ENCODE peak calls at places on chromosome 13, in ten cellular contexts. F is fibroblast of mammary gland, K is HCT116, Y is A549, Q is astrocyte of the spinal cord, E is left ventricle myocardium inferior, R is AG10803, A is BJ, V is psoas muscle, G is heart right ventricle. C is an unnamed sample.

GRCh38 chr13:114339779-114340534 is 25.7 kb downstream of the CHAMP1 start:
- DNase-seq in F (peak; percentile 56), K (peak; percentile 51), Y (peak; percentile 59), Q (peak; percentile 22), E (peak; percentile 18), R (peak; percentile 66), A (no peak), V (no peak), G (no peak), C (no peak)

GRCh38 chr13:20174656-20175405 is 14.0 kb upstream of the GJA3 start:
- DNase-seq in F (peak; percentile 98), K (peak; percentile 90), Y (peak; percentile 84), Q (peak; percentile 89), E (peak; percentile 42), R (peak; percentile 86), A (peak; percentile 76), V (peak; percentile 77), G (peak; percentile 44), C (no peak)

GRCh38 chr13:113941571-113942191 is 32.2 kb downstream of the C13orf46 start:
- DNase-seq in F (peak; percentile 73), K (no peak), Y (no peak), Q (peak; percentile 77), E (peak; percentile 11), R (peak; percentile 43), A (no peak), V (no peak), G (no peak), C (no peak)

GRCh38 chr13:73056054-73056962 is 2.5 kb upstream of the KLF5 start:
- DNase-seq in F (peak; percentile 80), K (peak; percentile 79), Y (peak; percentile 76), Q (peak; percentile 82), E (no peak), R (peak; percentile 82), A (no peak), V (no peak), G (no peak), C (peak; percentile 96)

GRCh38 chr13:105982219-105982618 is 553.2 kb downstream of the EFNB2 start:
- DNase-seq in F (no peak), K (no peak), Y (no peak), Q (no peak), E (no peak), R (no peak), A (no peak), V (no peak), G (no peak), C (no peak)

GRCh38 chr13:81770868-81771505 is 1430.1 kb upstream of the SPRY2 start:
- DNase-seq in F (no peak), K (no peak), Y (no peak), Q (no peak), E (no peak), R (no peak), A (no peak), V (no peak), G (no peak), C (peak; percentile 15)

GRCh38 chr13:42396901-42397670 is 125.1 kb downstream of the AKAP11 start:
- DNase-seq in F (peak; percentile 15), K (no peak), Y (no peak), Q (no peak), E (no peak), R (no peak), A (no peak), V (no peak), G (no peak), C (no peak)

GRCh38 chr13:52711277-52711676 is 28.3 kb downstream of the CNMD start:
- DNase-seq in F (no peak), K (no peak), Y (no peak), Q (no peak), E (no peak), R (no peak), A (no peak), V (no peak), G (no peak), C (no peak)

GRCh38 chr13:73194310-73194709 is 135.5 kb downstream of the KLF5 start:
- DNase-seq in F (no peak), K (no peak), Y (peak; percentile 36), Q (no peak), E (no peak), R (no peak), A (no peak), V (no peak), G (no peak), C (no peak)

GRCh38 chr13:98144501-98145350 is 1.8 kb downstream of the FARP1 start:
- DNase-seq in F (peak; percentile 49), K (peak; percentile 8), Y (peak; percentile 19), Q (peak; percentile 60), E (no peak), R (peak; percentile 69), A (peak; percentile 13), V (no peak), G (no peak), C (no peak)

GRCh38 chr13:50527612-50528509 is 315.6 kb downstream of the DLEU7 start:
- DNase-seq in F (no peak), K (no peak), Y (peak; percentile 4), Q (no peak), E (no peak), R (peak; percentile 52), A (no peak), V (no peak), G (no peak), C (no peak)

GRCh38 chr13:82747331-82747730 is 1134.9 kb downstream of the SLITRK1 start:
- DNase-seq in F (peak; percentile 5), K (no peak), Y (no peak), Q (no peak), E (no peak), R (peak; percentile 48), A (no peak), V (no peak), G (no peak), C (no peak)

GRCh38 chr13:114022876-114023275 is 49.0 kb upstream of the C13orf46 start:
- DNase-seq in F (no peak), K (no peak), Y (no peak), Q (no peak), E (no peak), R (no peak), A (peak; percentile 27), V (no peak), G (no peak), C (no peak)

GRCh38 chr13:28031220-28031903 is 42.9 kb upstream of the URAD start:
- DNase-seq in F (no peak), K (no peak), Y (no peak), Q (no peak), E (peak; percentile 23), R (no peak), A (no peak), V (no peak), G (peak; percentile 16), C (no peak)

GRCh38 chr13:30332516-30333165 is 25.3 kb upstream of the KATNAL1 start:
- DNase-seq in F (no peak), K (no peak), Y (no peak), Q (no peak), E (no peak), R (no peak), A (no peak), V (no peak), G (no peak), C (no peak)

GRCh38 chr13:111344471-111345191 is 24.2 kb downstream of the TEX29 start:
- DNase-seq in F (peak; percentile 27), K (no peak), Y (peak; percentile 6), Q (peak; percentile 44), E (no peak), R (peak; percentile 57), A (no peak), V (peak; percentile 54), G (no peak), C (no peak)
- TF ChIP-seq CTCF in F (peak; percentile 38), K (peak; percentile 54), Y (no peak), Q (peak; percentile 47), E (peak; percentile 49), R (peak; percentile 51), A (peak; percentile 70), V (peak; percentile 52), G (no peak), C (no peak)

GRCh38 chr13:71830736-71831135 is 36.3 kb downstream of the DACH1 start:
- DNase-seq in F (no peak), K (no peak), Y (no peak), Q (no peak), E (no peak), R (no peak), A (no peak), V (no peak), G (no peak), C (no peak)

GRCh38 chr13:71829542-71829941 is 37.5 kb downstream of the DACH1 start:
- DNase-seq in F (no peak), K (no peak), Y (no peak), Q (no peak), E (no peak), R (no peak), A (no peak), V (no peak), G (no peak), C (no peak)

GRCh38 chr13:71831716-71832115 is 35.3 kb downstream of the DACH1 start:
- DNase-seq in F (no peak), K (no peak), Y (no peak), Q (peak; percentile 11), E (no peak), R (no peak), A (no peak), V (no peak), G (no peak), C (no peak)

GRCh38 chr13:71828564-71828963 is 38.4 kb downstream of the DACH1 start:
- DNase-seq in F (no peak), K (no peak), Y (no peak), Q (no peak), E (no peak), R (no peak), A (no peak), V (no peak), G (no peak), C (no peak)

GRCh38 chr13:71828117-71828516 is 38.9 kb downstream of the DACH1 start:
- DNase-seq in F (no peak), K (no peak), Y (no peak), Q (no peak), E (no peak), R (no peak), A (no peak), V (no peak), G (no peak), C (no peak)
- H3K4me3 ChIP-seq in F (no peak overlapping the region), K (no peak overlapping the region), Y (no peak overlapping the region), Q (no peak overlapping the region), E (no peak overlapping the region), R (no peak overlapping the region), A (no peak overlapping the region), V (no peak overlapping the region), G (no peak overlapping the region), C (no peak overlapping the region)

DNA sequence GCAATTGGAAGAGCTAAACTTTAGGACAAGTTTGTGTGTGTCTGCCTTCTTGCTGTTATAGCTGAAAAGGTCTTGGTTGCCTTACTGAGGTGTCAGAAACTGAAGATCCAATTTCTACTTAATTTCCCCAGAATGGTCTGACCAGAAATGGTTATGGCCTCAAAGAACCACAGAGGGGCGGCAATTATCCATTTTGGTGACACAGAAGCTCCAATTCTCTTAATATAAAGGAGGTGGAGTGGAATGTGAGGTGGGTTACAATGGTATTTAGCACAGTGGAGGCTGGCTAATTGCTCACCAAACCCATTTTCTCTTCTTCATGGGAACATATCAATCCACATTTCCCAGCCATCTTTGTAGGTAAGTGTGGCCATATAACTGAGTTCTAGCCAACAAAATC is 1157.2 kb downstream of the OLFM4 start:
- DNase-seq in F (no peak), K (no peak), Y (no peak), Q (no peak), E (no peak), R (no peak), A (no peak), V (no peak), G (no peak), C (no peak)
- TF ChIP-seq CTCF in F (no peak), K (no peak), Y (no peak), Q (no peak), E (no peak), R (no peak), A (no peak), V (no peak), G (no peak), C (peak; percentile 41)

GRCh38 chr13:40662866-40663265 is 3.6 kb downstream of the FOXO1 start:
- DNase-seq in F (no peak), K (no peak), Y (no peak), Q (no peak), E (no peak), R (no peak), A (no peak), V (no peak), G (no peak), C (no peak)
- H3K4me3 ChIP-seq in F (no peak overlapping the region), K (no peak overlapping the region), Y (no peak overlapping the region), Q (no peak overlapping the region), E (peak overlapping the region; percentile 95), R (no peak overlapping the region), A (no peak overlapping the region), V (peak overlapping the region; percentile 95), G (peak overlapping the region; percentile 95), C (peak overlapping the region; percentile 91)

C was measured in epithelial cell of proximal tubule.